ENCODE peak calls at places on chromosomes 1 and 21, in seven cellular contexts. H is IMR-90; W is psoas muscle; Y is thoracic aorta; R is left ventricle myocardium inferior; C is lower lobe of right lung; N is naive thymus-derived CD4-positive, alpha-beta T cell. Q is an unnamed sample. For H3K4me1, the result is how much of the 10 kb centered on the place peaks cover.

GRCh38 chr1:243957141-243957540 is 93.9 kb upstream of the ZBTB18 start:
- DNase-seq in H (peak), C (no peak), N (no peak), W (no peak), Y (no peak), R (no peak), Q (no peak)

GRCh38 chr1:61092643-61093042 is 10.3 kb downstream of the NFIA start:
- DNase-seq in Y (no peak), H (no peak), W (no peak), N (no peak), C (no peak), R (no peak), Q (no peak)

GRCh38 chr1:171152533-171152932 is 32.6 kb upstream of the FMO2 start:
- DNase-seq in C (no peak), N (no peak), W (no peak), Y (no peak), H (no peak), R (no peak), Q (peak)

GRCh38 chr1:4309676-4310320 is 344.6 kb upstream of the AJAP1 start:
- DNase-seq in H (no peak), Y (no peak), R (no peak), N (no peak), C (no peak), W (no peak), Q (no peak)

GRCh38 chr21:16534408-16535099 is 804.8 kb downstream of the USP25 start:
- DNase-seq in R (peak), Y (no peak), W (peak), C (no peak), H (peak), N (no peak), Q (peak)

GRCh38 chr1:224182057-224182865 is 779 bp upstream of the DEGS1 start:
- DNase-seq in Y (no peak), W (no peak), N (peak), H (no peak), C (no peak), R (no peak), Q (no peak)

GRCh38 chr1:62294211-62294610 is 25.0 kb downstream of the KANK4 start:
- DNase-seq in W (no peak), C (no peak), R (no peak), Y (no peak), H (no peak), N (no peak), Q (no peak)

GRCh38 chr1:47975302-47975921 is 21.8 kb downstream of the TRABD2B start:
- DNase-seq in Y (no peak), H (no peak), N (no peak), W (no peak), R (no peak), C (no peak), Q (no peak)

GRCh38 chr21:42376338-42376982 is 10.1 kb upstream of the TFF1 start:
- DNase-seq in Y (no peak), N (no peak), C (peak), H (no peak), R (no peak), W (no peak), Q (no peak)

GRCh38 chr1:75953461-75953860 is 21.3 kb upstream of the ASB17 start:
- DNase-seq in R (no peak), W (no peak), Y (no peak), C (no peak), H (no peak), N (no peak), Q (no peak)

GRCh38 chr1:39458991-39459390 is 32.4 kb upstream of the BMP8A start:
- DNase-seq in W (no peak), C (no peak), R (no peak), Y (no peak), H (no peak), N (no peak), Q (no peak)

GRCh38 chr1:54944610-54945392 is 35.6 kb upstream of the TMEM61 start:
- DNase-seq in N (peak), W (peak), C (peak), Y (no peak), R (peak), H (peak), Q (peak)

GRCh38 chr1:70384542-70384941 is 26.5 kb upstream of the CTH start:
- DNase-seq in Y (no peak), N (no peak), W (no peak), R (no peak), H (no peak), C (no peak), Q (no peak)

GRCh38 chr1:31943546-31944184 is 5.5 kb upstream of the PTP4A2 start:
- DNase-seq in W (no peak), Y (no peak), N (peak), H (no peak), C (no peak), R (no peak), Q (no peak)

GRCh38 chr1:99004270-99005141 is at the start of gene PLPPR5:
- DNase-seq in H (peak), Y (no peak), W (peak), N (peak), C (no peak), R (no peak), Q (no peak)

GRCh38 chr21:31772674-31773555 is 41.0 kb upstream of the SCAF4 start:
- DNase-seq in R (no peak), C (no peak), H (no peak), Y (no peak), N (no peak), W (no peak), Q (no peak)

GRCh38 chr1:30047576-30047975 is 675.8 kb downstream of the MATN1 start:
- DNase-seq in R (no peak), Y (no peak), C (no peak), H (no peak), W (no peak), N (no peak), Q (no peak)

GRCh38 chr1:81254560-81254959 is 546.2 kb upstream of the ADGRL2 start:
- DNase-seq in H (no peak), C (no peak), Y (no peak), N (no peak), W (no peak), R (no peak), Q (no peak)

GRCh38 chr1:153526132-153526543 is 9.7 kb downstream of the S100A6 start:
- DNase-seq in Y (no peak), H (no peak), R (no peak), C (no peak), N (no peak), W (no peak), Q (peak)

GRCh38 chr1:100037665-100038400 is 68.0 kb downstream of the SLC35A3 start:
- DNase-seq in C (peak), W (peak), R (peak), H (peak), Y (peak), N (peak), Q (peak)

GRCh38 chr1:180791806-180792205 is 120.9 kb upstream of the KIAA1614 start:
- DNase-seq in W (no peak), H (peak), N (no peak), R (no peak), Y (no peak), C (no peak), Q (no peak)

GRCh38 chr1:66564250-66564649 is 30.3 kb downstream of the SGIP1 start:
- DNase-seq in Y (no peak), C (no peak), N (no peak), R (no peak), H (peak), W (no peak), Q (no peak)

GRCh38 chr1:18183477-18183974 is 75.9 kb downstream of the IGSF21 start:
- DNase-seq in W (no peak), H (no peak), N (no peak), C (no peak), R (no peak), Y (no peak), Q (no peak)

GRCh38 chr1:244964112-244964971 is 100.0 kb upstream of the HNRNPU start:
- DNase-seq in C (no peak), Y (no peak), H (peak), W (no peak), R (no peak), N (no peak), Q (no peak)

GRCh38 chr1:59967141-59967697 is 40.6 kb upstream of the CYP2J2 start:
- DNase-seq in C (no peak), H (peak), Y (no peak), R (no peak), N (no peak), W (no peak), Q (no peak)

GRCh38 chr1:5010656-5011055 is 356.2 kb downstream of the AJAP1 start:
- DNase-seq in Y (no peak), R (no peak), W (no peak), H (no peak), N (no peak), C (no peak), Q (no peak)

GRCh38 chr1:241591317-241591716 is 48.9 kb downstream of the CHML start:
- DNase-seq in W (no peak), R (no peak), Y (no peak), C (no peak), N (no peak), H (peak), Q (no peak)

GRCh38 chr1:168101336-168101735 is 35.4 kb downstream of the GPR161 start:
- DNase-seq in R (no peak), N (no peak), Y (no peak), W (no peak), C (no peak), H (no peak), Q (no peak)

GRCh38 chr1:67818162-67818561 is 15.1 kb downstream of the GNG12 start:
- DNase-seq in H (no peak), N (no peak), Y (no peak), W (no peak), C (no peak), R (no peak), Q (no peak)
- H3K4me1 ChIP-seq in H (under half), N (under half), Y (under half), W (under half), C (under half), R (under half), Q (under half)

GRCh38 chr1:113765306-113765705 is 6.0 kb upstream of the PHTF1 start:
- DNase-seq in Y (no peak), R (no peak), N (no peak), H (peak), W (no peak), C (no peak), Q (no peak)
- H3K27ac ChIP-seq in Y (no peak), R (no peak), N (no peak), H (no peak), W (no peak), C (no peak), Q (no peak)

GRCh38 chr21:45348591-45349327 is 56.2 kb upstream of the COL18A1 start:
- DNase-seq in C (peak), R (no peak), H (no peak), N (no peak), Y (no peak), W (no peak), Q (peak)
- H3K4me1 ChIP-seq in C (under half), R (half or more), H (under half), N (under half), Y (under half), W (under half), Q (under half)

GRCh38 chr1:21332691-21333449 is 42.6 kb upstream of the ECE1 start:
- DNase-seq in W (no peak), Y (no peak), R (no peak), C (no peak), H (no peak), N (no peak), Q (no peak)
- H3K27ac ChIP-seq in W (no peak), Y (peak), R (peak), C (no peak), H (no peak), N (peak), Q (peak)

Q was measured in right cardiac atrium.